ENCODE peak calls at places on chromosomes 2 and 18, in eight cellular contexts. One of them, this sample, is unnamed.

GRCh38 chr2:99608092-99608491 is 118.3 kb upstream of the REV1 start:
- DNase-seq in EH: no peak
- DNase-seq in KBM-7: no peak
- DNase-seq in left cardiac atrium: no peak
- DNase-seq in endothelial cell: no peak
- DNase-seq in stimulated activated CD4-positive, alpha-beta T cell treated with anti-CD3 and anti-CD28 coated beads, TNF-alpha, amount 100 ng/mL, for 4 hours: no peak
- DNase-seq in AG20443: no peak
- DNase-seq in GOT3: no peak
- DNase-seq in this sample: no peak

GRCh38 chr2:237868631-237869356 is 9.4 kb downstream of the RAMP1 start:
- DNase-seq in EH: peak
- DNase-seq in KBM-7: peak
- DNase-seq in left cardiac atrium: no peak
- DNase-seq in endothelial cell: no peak
- DNase-seq in stimulated activated CD4-positive, alpha-beta T cell treated with anti-CD3 and anti-CD28 coated beads, TNF-alpha, amount 100 ng/mL, for 4 hours: no peak
- DNase-seq in AG20443: peak
- DNase-seq in GOT3: no peak
- DNase-seq in this sample: peak

GRCh38 chr2:3522851-3523481 is 3.6 kb upstream of the ADI1 start:
- DNase-seq in EH: peak
- DNase-seq in KBM-7: no peak
- DNase-seq in left cardiac atrium: peak
- DNase-seq in endothelial cell: no peak
- DNase-seq in stimulated activated CD4-positive, alpha-beta T cell treated with anti-CD3 and anti-CD28 coated beads, TNF-alpha, amount 100 ng/mL, for 4 hours: no peak
- DNase-seq in AG20443: peak
- DNase-seq in GOT3: no peak
- DNase-seq in this sample: peak

GRCh38 chr18:31679133-31679731 is 5.1 kb downstream of the B4GALT6 start:
- DNase-seq in EH: no peak
- DNase-seq in KBM-7: no peak
- DNase-seq in left cardiac atrium: no peak
- DNase-seq in endothelial cell: no peak
- DNase-seq in stimulated activated CD4-positive, alpha-beta T cell treated with anti-CD3 and anti-CD28 coated beads, TNF-alpha, amount 100 ng/mL, for 4 hours: no peak
- DNase-seq in AG20443: no peak
- DNase-seq in GOT3: no peak
- DNase-seq in this sample: no peak

GRCh38 chr18:63148449-63149199 is 170.9 kb downstream of the BCL2 start:
- DNase-seq in EH: peak
- DNase-seq in KBM-7: no peak
- DNase-seq in left cardiac atrium: peak
- DNase-seq in endothelial cell: no peak
- DNase-seq in stimulated activated CD4-positive, alpha-beta T cell treated with anti-CD3 and anti-CD28 coated beads, TNF-alpha, amount 100 ng/mL, for 4 hours: no peak
- DNase-seq in AG20443: peak
- DNase-seq in GOT3: no peak
- DNase-seq in this sample: peak

GRCh38 chr2:30421551-30422436 is 25.3 kb upstream of the LCLAT1 start:
- DNase-seq in EH: peak
- DNase-seq in KBM-7: no peak
- DNase-seq in left cardiac atrium: no peak
- DNase-seq in endothelial cell: no peak
- DNase-seq in stimulated activated CD4-positive, alpha-beta T cell treated with anti-CD3 and anti-CD28 coated beads, TNF-alpha, amount 100 ng/mL, for 4 hours: no peak
- DNase-seq in AG20443: peak
- DNase-seq in GOT3: peak
- DNase-seq in this sample: no peak

GRCh38 chr2:152406836-152407161 is 71.8 kb downstream of the FMNL2 start:
- DNase-seq in EH: no peak
- DNase-seq in KBM-7: no peak
- DNase-seq in left cardiac atrium: no peak
- DNase-seq in endothelial cell: no peak
- DNase-seq in stimulated activated CD4-positive, alpha-beta T cell treated with anti-CD3 and anti-CD28 coated beads, TNF-alpha, amount 100 ng/mL, for 4 hours: no peak
- DNase-seq in AG20443: no peak
- DNase-seq in GOT3: no peak
- DNase-seq in this sample: no peak

GRCh38 chr2:9539530-9539929 is 16.1 kb downstream of the ADAM17 start:
- DNase-seq in EH: no peak
- DNase-seq in KBM-7: no peak
- DNase-seq in left cardiac atrium: no peak
- DNase-seq in endothelial cell: no peak
- DNase-seq in stimulated activated CD4-positive, alpha-beta T cell treated with anti-CD3 and anti-CD28 coated beads, TNF-alpha, amount 100 ng/mL, for 4 hours: no peak
- DNase-seq in AG20443: no peak
- DNase-seq in GOT3: no peak
- DNase-seq in this sample: no peak

GRCh38 chr2:120949027-120949956 is 213.6 kb downstream of the GLI2 start:
- DNase-seq in EH: peak
- DNase-seq in KBM-7: peak
- DNase-seq in left cardiac atrium: no peak
- DNase-seq in endothelial cell: no peak
- DNase-seq in stimulated activated CD4-positive, alpha-beta T cell treated with anti-CD3 and anti-CD28 coated beads, TNF-alpha, amount 100 ng/mL, for 4 hours: no peak
- DNase-seq in AG20443: no peak
- DNase-seq in GOT3: no peak
- DNase-seq in this sample: no peak